ENCODE peak calls at places on chromosomes 5 and 9, in six cellular contexts. I is tibial artery, S is astrocyte, H is body of pancreas, V is SK-N-SH, D is pancreas. Q is an unnamed sample. For H3K36me3, the result is how much of the 10 kb centered on the place peaks cover.

GRCh38 chr5:170749911-170750431 is 33.6 kb upstream of the GABRP start:
- DNase-seq in I (no peak), S (no peak), H (peak), V (no peak), D (no peak), Q (no peak)

GRCh38 chr5:177494356-177495195 is 2.8 kb downstream of the PDLIM7 start:
- DNase-seq in I (peak), S (peak), H (peak), V (peak), D (peak), Q (peak)

GRCh38 chr9:32873131-32873530 is 89.8 kb downstream of the TMEM215 start:
- DNase-seq in I (no peak), S (no peak), H (no peak), V (no peak), D (no peak), Q (no peak)

GRCh38 chr9:87656485-87656884 is 69.4 kb upstream of the CTSL start:
- DNase-seq in I (no peak), S (peak), H (no peak), V (no peak), D (no peak), Q (no peak)

GRCh38 chr9:70012569-70012968 is 31.1 kb upstream of the MAMDC2 start:
- DNase-seq in I (no peak), S (no peak), H (no peak), V (no peak), D (no peak), Q (no peak)

GRCh38 chr9:127035423-127035822 is 87.0 kb downstream of the ANGPTL2 start:
- DNase-seq in I (peak), S (no peak), H (peak), V (no peak), D (no peak), Q (peak)

GRCh38 chr5:142426129-142426641 is 101.4 kb upstream of the SPRY4 start:
- DNase-seq in I (no peak), S (peak), H (peak), V (no peak), D (no peak), Q (peak)

GRCh38 chr9:89078860-89079259 is 87.6 kb downstream of the S1PR3 start:
- DNase-seq in I (no peak), S (peak), H (no peak), V (no peak), D (no peak), Q (no peak)

GRCh38 chr9:86405926-86406325 is 51.7 kb upstream of the TUT7 start:
- DNase-seq in I (no peak), S (peak), H (peak), V (no peak), D (no peak), Q (no peak)

GRCh38 chr9:132579427-132579798 is 3.0 kb upstream of the BARHL1 start:
- DNase-seq in I (no peak), S (no peak), H (no peak), V (no peak), D (no peak), Q (no peak)

GRCh38 chr5:133203317-133204305 is 151.8 kb downstream of the HSPA4 start:
- DNase-seq in I (no peak), S (peak), H (no peak), V (no peak), D (no peak), Q (no peak)

GRCh38 chr9:76266649-76267627 is 127.3 kb downstream of the RFK start:
- DNase-seq in I (no peak), S (no peak), H (no peak), V (no peak), D (no peak), Q (no peak)

GRCh38 chr5:125408582-125409069 is 662.2 kb upstream of the ZNF608 start:
- DNase-seq in I (no peak), S (peak), H (peak), V (no peak), D (no peak), Q (no peak)

GRCh38 chr5:168106008-168106761 is 185.3 kb upstream of the WWC1 start:
- DNase-seq in I (no peak), S (peak), H (no peak), V (no peak), D (no peak), Q (no peak)

GRCh38 chr5:53473644-53474043 is 6.8 kb upstream of the FST start:
- DNase-seq in I (no peak), S (peak), H (no peak), V (no peak), D (no peak), Q (no peak)

GRCh38 chr5:125058185-125058826 is 311.9 kb upstream of the ZNF608 start:
- DNase-seq in I (no peak), S (no peak), H (no peak), V (peak), D (no peak), Q (no peak)

GRCh38 chr5:171961117-171961516 is 45.3 kb downstream of the FBXW11 start:
- DNase-seq in I (no peak), S (no peak), H (no peak), V (no peak), D (no peak), Q (no peak)

GRCh38 chr9:17578911-17579793 is at the start of gene SH3GL2:
- DNase-seq in I (peak), S (peak), H (peak), V (peak), D (peak), Q (peak)

GRCh38 chr5:89117131-89117644 is 234.2 kb upstream of the MEF2C start:
- DNase-seq in I (no peak), S (peak), H (no peak), V (no peak), D (no peak), Q (no peak)

GRCh38 chr9:95250462-95251058 is 66.9 kb downstream of the FANCC start:
- DNase-seq in I (no peak), S (no peak), H (no peak), V (no peak), D (no peak), Q (no peak)

GRCh38 chr5:12242960-12243888 is 339.0 kb upstream of the CTNND2 start:
- DNase-seq in I (no peak), S (peak), H (no peak), V (no peak), D (no peak), Q (no peak)

GRCh38 chr9:99430301-99430700 is 208.2 kb downstream of the SEC61B start:
- DNase-seq in I (no peak), S (peak), H (peak), V (no peak), D (no peak), Q (no peak)

GRCh38 chr5:59799668-59800374 is 93.7 kb downstream of the PDE4D start:
- DNase-seq in I (no peak), S (peak), H (peak), V (peak), D (no peak), Q (no peak)

GRCh38 chr9:128913995-128914772 is 6.6 kb upstream of the PHYHD1 start:
- DNase-seq in I (no peak), S (no peak), H (no peak), V (no peak), D (no peak), Q (no peak)

GRCh38 chr9:128911529-128912035 is 9.2 kb upstream of the PHYHD1 start:
- DNase-seq in I (peak), S (peak), H (peak), V (no peak), D (no peak), Q (peak)

GRCh38 chr9:128910906-128911305 is 9.9 kb upstream of the PHYHD1 start:
- DNase-seq in I (no peak), S (no peak), H (no peak), V (no peak), D (no peak), Q (no peak)

GRCh38 chr9:128912270-128912853 is 8.4 kb upstream of the PHYHD1 start:
- DNase-seq in I (no peak), S (peak), H (no peak), V (no peak), D (no peak), Q (no peak)

GRCh38 chr9:128913048-128913900 is 7.5 kb upstream of the PHYHD1 start:
- DNase-seq in I (no peak), S (no peak), H (no peak), V (no peak), D (no peak), Q (no peak)
- H3K36me3 ChIP-seq in I (half or more), S (under half), H (under half), V (under half), D (under half), Q (under half)

GRCh38 chr5:72159501-72159911 is 52.2 kb downstream of the MAP1B start:
- DNase-seq in I (no peak), S (peak), H (no peak), V (no peak), D (no peak), Q (no peak)
- H3K36me3 ChIP-seq in I (under half), S (under half), H (under half), V (under half), D (under half), Q (under half)

DNA sequence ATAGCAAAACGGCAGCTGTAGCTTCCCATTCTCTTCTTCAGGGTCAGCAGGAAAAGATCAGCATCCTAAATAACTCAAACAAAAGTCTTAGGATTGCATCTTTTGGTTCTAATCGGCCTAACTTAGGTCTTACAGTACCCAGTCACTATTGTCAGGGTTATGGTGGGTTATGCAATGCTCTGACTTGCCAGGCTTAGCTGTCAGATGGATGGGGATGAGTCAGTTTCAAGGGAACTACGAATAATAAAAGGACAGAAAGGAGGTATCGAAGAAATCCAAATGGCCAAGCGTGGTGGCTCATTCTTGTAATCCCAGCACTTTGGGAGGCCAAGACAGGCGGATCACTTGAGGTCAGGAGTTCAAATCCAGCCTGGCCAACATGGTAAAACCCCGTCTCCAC is 46.5 kb downstream of the PPP1R2B start:
- DNase-seq in I (no peak), S (no peak), H (no peak), V (no peak), D (no peak), Q (no peak)
- H3K36me3 ChIP-seq in I (under half), S (under half), H (under half), V (under half), D (under half), Q (under half)

GRCh38 chr5:145924849-145925248 is 11.5 kb upstream of the SH3RF2 start:
- DNase-seq in I (no peak), S (no peak), H (no peak), V (no peak), D (no peak), Q (no peak)
- H3K36me3 ChIP-seq in I (under half), S (under half), H (under half), V (under half), D (under half), Q (under half)